ENCODE peak calls at places on chromosomes 6 and 20, in nine cellular contexts. C, Q, J, T, D, G, V, U and Y are unnamed samples.

GRCh38 chr6:16196260-16196914 is 42.0 kb upstream of the GMPR start:
- DNase-seq in C (no peak), Q (no peak), J (no peak), T (no peak), D (no peak), G (no peak), V (no peak), U (no peak), Y (peak; percentile 32)

GRCh38 chr20:17626217-17627007 is 55.6 kb downstream of the RRBP1 start:
- DNase-seq in C (no peak), Q (no peak), J (no peak), T (no peak), D (no peak), G (no peak), V (no peak), U (no peak), Y (no peak)

GRCh38 chr6:99434702-99435530 is 9.8 kb upstream of the PNISR start:
- DNase-seq in C (peak; percentile 20), Q (peak; percentile 41), J (no peak), T (no peak), D (peak; percentile 40), G (no peak), V (no peak), U (no peak), Y (peak; percentile 37)

GRCh38 chr6:152094276-152094675 is 286.8 kb downstream of the ESR1 start:
- DNase-seq in C (no peak), Q (no peak), J (no peak), T (no peak), D (no peak), G (no peak), V (no peak), U (no peak), Y (no peak)

GRCh38 chr6:23106951-23107350 is 537.6 kb downstream of the HDGFL1 start:
- DNase-seq in C (no peak), Q (no peak), J (no peak), T (no peak), D (peak; percentile 67), G (no peak), V (no peak), U (peak; percentile 69), Y (no peak)

GRCh38 chr6:136987526-136987925 is 57.2 kb downstream of the IL20RA start:
- DNase-seq in C (no peak), Q (no peak), J (no peak), T (no peak), D (no peak), G (no peak), V (no peak), U (no peak), Y (peak; percentile 77)

GRCh38 chr6:149271348-149272340 is 45.9 kb upstream of the TAB2 start:
- DNase-seq in C (no peak), Q (peak; percentile 72), J (no peak), T (no peak), D (peak; percentile 72), G (no peak), V (peak; percentile 15), U (no peak), Y (no peak)

GRCh38 chr20:59831024-59831900 is 102.2 kb downstream of the SYCP2 start:
- DNase-seq in C (no peak), Q (peak; percentile 17), J (no peak), T (no peak), D (no peak), G (peak; percentile 55), V (no peak), U (no peak), Y (peak; percentile 99)

GRCh38 chr20:21161926-21162325 is 36.0 kb downstream of the KIZ start:
- DNase-seq in C (peak; percentile 38), Q (no peak), J (no peak), T (no peak), D (no peak), G (no peak), V (no peak), U (no peak), Y (no peak)

GRCh38 chr20:59159091-59159821 is 4.4 kb upstream of the ZNF831 start:
- DNase-seq in C (peak; percentile 70), Q (no peak), J (peak; percentile 52), T (peak; percentile 75), D (no peak), G (no peak), V (no peak), U (no peak), Y (no peak)

GRCh38 chr6:144215402-144215931 is 65.2 kb downstream of the STX11 start:
- DNase-seq in C (peak; percentile 53), Q (peak; percentile 60), J (peak; percentile 5), T (no peak), D (peak; percentile 17), G (no peak), V (no peak), U (no peak), Y (peak; percentile 37)

GRCh38 chr20:57179265-57179664 is 87.2 kb downstream of the BMP7 start:
- DNase-seq in C (no peak), Q (no peak), J (no peak), T (no peak), D (no peak), G (no peak), V (no peak), U (no peak), Y (no peak)